ENCODE peak calls at places on chromosomes 16 and 17, in five cellular contexts. L is foreskin keratinocyte, Y is thoracic aorta, E is IMR-90, V is psoas muscle. Q is an unnamed sample. For H3K4me1, the result is how much of the 10 kb centered on the place peaks cover.

GRCh38 chr16:11342021-11342855 is 3.0 kb upstream of the RMI2 start:
- DNase-seq in L (peak), Y (no peak), E (no peak), V (no peak), Q (no peak)

GRCh38 chr17:71740866-71741265 is 380.0 kb upstream of the SOX9 start:
- DNase-seq in L (no peak), Y (no peak), E (no peak), V (no peak), Q (no peak)

GRCh38 chr17:77999413-78000173 is 41.1 kb downstream of the TNRC6C start:
- DNase-seq in L (no peak), Y (no peak), E (peak), V (no peak), Q (no peak)

GRCh38 chr17:4342535-4342934 is 23.9 kb downstream of the UBE2G1 start:
- DNase-seq in L (no peak), Y (no peak), E (no peak), V (no peak), Q (no peak)

GRCh38 chr17:38728290-38728831 is 1.8 kb upstream of the CISD3 start:
- DNase-seq in L (no peak), Y (no peak), E (no peak), V (no peak), Q (peak)

GRCh38 chr16:50631249-50631984 is 49.7 kb downstream of the SNX20 start:
- DNase-seq in L (no peak), Y (no peak), E (no peak), V (no peak), Q (no peak)

GRCh38 chr16:68644303-68644702 is 807 bp upstream of the CDH3 start:
- DNase-seq in L (no peak), Y (no peak), E (no peak), V (no peak), Q (no peak)

GRCh38 chr16:12024429-12024828 is 47.9 kb downstream of the SNX29 start:
- DNase-seq in L (no peak), Y (no peak), E (no peak), V (no peak), Q (no peak)

GRCh38 chr17:29003289-29003688 is 2.5 kb downstream of the SEZ6 start:
- DNase-seq in L (no peak), Y (no peak), E (no peak), V (no peak), Q (no peak)

GRCh38 chr17:44005865-44006580 is 1.6 kb downstream of the NAGS start:
- DNase-seq in L (no peak), Y (no peak), E (no peak), V (peak), Q (peak)

GRCh38 chr17:608911-609882 is 105.4 kb downstream of the VPS53 start:
- DNase-seq in L (no peak), Y (no peak), E (peak), V (no peak), Q (no peak)

GRCh38 chr16:81708459-81709368 is 70.4 kb upstream of the PLCG2 start:
- DNase-seq in L (no peak), Y (no peak), E (no peak), V (no peak), Q (no peak)

GRCh38 chr16:53529529-53529928 is 26.5 kb upstream of the AKTIP start:
- DNase-seq in L (no peak), Y (no peak), E (no peak), V (no peak), Q (no peak)

GRCh38 chr16:46947900-46948547 is 25.4 kb downstream of the DNAJA2 start:
- DNase-seq in L (no peak), Y (no peak), E (peak), V (no peak), Q (peak)

GRCh38 chr17:62763891-62764600 is 44.1 kb downstream of the MARCHF10 start:
- DNase-seq in L (no peak), Y (no peak), E (no peak), V (no peak), Q (no peak)

GRCh38 chr17:927611-928461 is 51.7 kb downstream of the NXN start:
- DNase-seq in L (peak), Y (no peak), E (peak), V (no peak), Q (no peak)

GRCh38 chr16:71456801-71457200 is 5.2 kb downstream of the ZNF23 start:
- DNase-seq in L (no peak), Y (no peak), E (no peak), V (no peak), Q (no peak)

GRCh38 chr16:159136-159849 is 6.5 kb upstream of the HBM start:
- DNase-seq in L (no peak), Y (no peak), E (no peak), V (no peak), Q (no peak)

GRCh38 chr17:13016881-13017622 is 775 bp downstream of the ELAC2 start:
- DNase-seq in L (no peak), Y (no peak), E (peak), V (no peak), Q (no peak)

GRCh38 chr17:40705567-40705966 is 2.0 kb upstream of the KRT24 start:
- DNase-seq in L (no peak), Y (no peak), E (no peak), V (no peak), Q (no peak)

GRCh38 chr17:73027130-73027741 is 65.3 kb downstream of the SLC39A11 start:
- DNase-seq in L (no peak), Y (no peak), E (peak), V (no peak), Q (no peak)

GRCh38 chr17:72438783-72439182 is 318.0 kb downstream of the SOX9 start:
- DNase-seq in L (no peak), Y (no peak), E (no peak), V (no peak), Q (no peak)

GRCh38 chr16:70380205-70380918 is 33.7 kb downstream of the DDX19A start:
- DNase-seq in L (peak), Y (no peak), E (peak), V (peak), Q (peak)

GRCh38 chr17:51015145-51015558 is 105.5 kb downstream of the SPAG9 start:
- DNase-seq in L (no peak), Y (no peak), E (peak), V (no peak), Q (no peak)

GRCh38 chr16:66168777-66169176 is 197.7 kb upstream of the CDH5 start:
- DNase-seq in L (no peak), Y (no peak), E (no peak), V (no peak), Q (no peak)

GRCh38 chr17:3923466-3924190 is 7.4 kb upstream of the P2RX1 start:
- DNase-seq in L (no peak), Y (no peak), E (no peak), V (no peak), Q (no peak)

GRCh38 chr17:13759936-13760335 is 158.2 kb upstream of the HS3ST3A1 start:
- DNase-seq in L (no peak), Y (no peak), E (no peak), V (no peak), Q (no peak)

GRCh38 chr17:77107506-77108433 is 33.0 kb upstream of the SEC14L1 start:
- DNase-seq in L (no peak), Y (no peak), E (peak), V (no peak), Q (no peak)

GRCh38 chr17:75698659-75699058 is 22.6 kb upstream of the ITGB4 start:
- DNase-seq in L (no peak), Y (no peak), E (no peak), V (no peak), Q (no peak)

GRCh38 chr17:45228985-45229517 is 7.4 kb downstream of the FMNL1 start:
- DNase-seq in L (peak), Y (peak), E (peak), V (peak), Q (peak)

GRCh38 chr17:45231481-45232116 is 9.9 kb downstream of the FMNL1 start:
- DNase-seq in L (no peak), Y (no peak), E (no peak), V (no peak), Q (no peak)

GRCh38 chr17:45229681-45230409 is 8.2 kb downstream of the FMNL1 start:
- DNase-seq in L (no peak), Y (no peak), E (no peak), V (peak), Q (no peak)

GRCh38 chr17:45230787-45231480 is 9.2 kb downstream of the FMNL1 start:
- DNase-seq in L (no peak), Y (no peak), E (peak), V (peak), Q (no peak)

GRCh38 chr17:45230410-45230786 is 8.7 kb downstream of the FMNL1 start:
- DNase-seq in L (no peak), Y (no peak), E (no peak), V (no peak), Q (no peak)
- H3K4me1 ChIP-seq in L (under half), Y (under half), E (under half), V (under half), Q (half or more)

GRCh38 chr16:89295071-89295900 is 77.8 kb downstream of the ZNF778 start:
- DNase-seq in L (no peak), Y (no peak), E (no peak), V (peak), Q (no peak)
- H3K4me1 ChIP-seq in L (under half), Y (under half), E (under half), V (under half), Q (under half)

DNA sequence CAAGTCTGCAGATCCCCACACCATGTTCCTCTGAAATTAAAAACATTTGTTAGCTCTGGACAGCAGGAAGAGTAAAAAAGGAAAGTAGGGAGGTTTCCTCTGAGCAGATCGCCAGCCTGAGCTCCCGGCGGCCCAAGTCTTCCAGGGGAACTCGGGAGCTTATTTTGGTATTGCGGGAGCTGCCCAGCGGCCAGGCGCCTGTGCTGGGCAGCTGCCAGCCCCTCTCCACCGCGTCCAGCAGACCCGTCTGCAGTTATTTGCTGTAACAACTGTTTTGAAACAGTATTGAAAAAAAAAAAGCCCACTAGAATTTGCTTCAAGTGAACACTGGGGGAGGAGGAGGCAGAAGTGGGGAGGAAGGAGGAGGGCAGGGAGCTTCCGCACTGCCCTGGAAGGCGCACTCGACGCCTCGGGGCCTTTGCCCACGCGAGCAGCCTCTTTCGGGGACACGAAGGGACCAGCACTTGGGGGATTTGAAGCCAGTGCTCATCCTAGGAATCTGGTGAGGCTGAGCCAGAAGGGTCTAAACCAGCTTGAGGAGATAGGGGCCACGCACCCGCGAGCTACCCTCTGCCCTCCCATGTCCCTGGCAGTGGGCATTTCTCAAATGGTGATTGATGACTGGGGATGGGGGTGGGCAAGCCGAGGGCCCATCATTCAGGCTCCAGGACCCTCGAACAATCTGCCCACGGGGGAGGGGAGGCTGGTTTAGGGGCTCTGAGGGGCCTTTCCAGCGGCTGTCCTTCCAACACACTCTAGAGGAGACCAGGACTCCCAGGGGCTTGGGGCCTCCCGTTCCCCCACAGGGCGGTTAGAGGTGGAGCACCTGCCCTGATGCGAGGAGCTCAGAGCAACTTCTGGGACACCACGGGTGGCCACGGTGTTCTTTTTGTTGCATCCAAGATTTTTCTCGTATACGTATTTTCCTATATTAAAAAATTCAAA is 3.0 kb upstream of the BAHCC1 start:
- DNase-seq in L (no peak), Y (no peak), E (peak), V (peak), Q (no peak)
- H3K4me1 ChIP-seq in L (under half), Y (half or more), E (under half), V (under half), Q (under half)

DNA sequence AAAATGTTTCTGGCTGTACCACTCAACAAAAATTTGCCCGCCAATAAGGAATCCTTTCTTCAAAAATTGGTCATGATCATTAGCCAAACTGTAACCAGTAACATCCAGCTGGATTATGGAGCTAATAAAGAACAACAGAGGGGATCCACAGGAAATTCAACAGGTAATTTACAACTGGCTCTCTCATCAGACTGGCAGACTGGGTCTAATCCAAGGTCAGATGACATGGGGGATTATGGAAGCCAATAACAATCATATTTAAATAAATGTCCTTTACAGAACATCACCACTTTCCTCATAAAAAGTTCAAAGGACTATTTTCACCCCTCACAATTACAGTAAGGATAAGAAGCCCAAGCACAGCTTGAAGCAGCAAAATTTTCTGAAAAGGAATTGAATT is 66.4 kb downstream of the KANSL1 start:
- DNase-seq in L (no peak), Y (no peak), E (no peak), V (no peak), Q (no peak)
- H3K4me1 ChIP-seq in L (under half), Y (half or more), E (under half), V (half or more), Q (half or more)

DNA sequence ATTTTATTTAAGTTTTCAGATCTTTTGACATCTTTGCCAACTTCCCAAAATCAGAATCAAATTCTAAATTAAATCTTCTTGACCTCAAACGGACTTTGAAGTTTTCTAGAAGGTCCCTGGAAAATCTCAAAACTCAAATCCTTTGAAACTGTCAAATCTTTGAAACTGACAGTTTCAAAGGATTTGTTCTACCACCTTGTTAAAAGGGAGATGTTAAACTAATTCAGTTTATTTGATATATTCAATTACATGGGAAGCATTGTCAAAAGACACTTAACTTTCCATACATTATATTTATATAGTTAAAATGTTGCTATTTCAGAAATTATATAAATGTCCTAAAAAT is 3.4 kb upstream of the DPEP1 start:
- DNase-seq in L (no peak), Y (no peak), E (no peak), V (no peak), Q (no peak)
- H3K4me1 ChIP-seq in L (under half), Y (under half), E (under half), V (under half), Q (under half)

DNA sequence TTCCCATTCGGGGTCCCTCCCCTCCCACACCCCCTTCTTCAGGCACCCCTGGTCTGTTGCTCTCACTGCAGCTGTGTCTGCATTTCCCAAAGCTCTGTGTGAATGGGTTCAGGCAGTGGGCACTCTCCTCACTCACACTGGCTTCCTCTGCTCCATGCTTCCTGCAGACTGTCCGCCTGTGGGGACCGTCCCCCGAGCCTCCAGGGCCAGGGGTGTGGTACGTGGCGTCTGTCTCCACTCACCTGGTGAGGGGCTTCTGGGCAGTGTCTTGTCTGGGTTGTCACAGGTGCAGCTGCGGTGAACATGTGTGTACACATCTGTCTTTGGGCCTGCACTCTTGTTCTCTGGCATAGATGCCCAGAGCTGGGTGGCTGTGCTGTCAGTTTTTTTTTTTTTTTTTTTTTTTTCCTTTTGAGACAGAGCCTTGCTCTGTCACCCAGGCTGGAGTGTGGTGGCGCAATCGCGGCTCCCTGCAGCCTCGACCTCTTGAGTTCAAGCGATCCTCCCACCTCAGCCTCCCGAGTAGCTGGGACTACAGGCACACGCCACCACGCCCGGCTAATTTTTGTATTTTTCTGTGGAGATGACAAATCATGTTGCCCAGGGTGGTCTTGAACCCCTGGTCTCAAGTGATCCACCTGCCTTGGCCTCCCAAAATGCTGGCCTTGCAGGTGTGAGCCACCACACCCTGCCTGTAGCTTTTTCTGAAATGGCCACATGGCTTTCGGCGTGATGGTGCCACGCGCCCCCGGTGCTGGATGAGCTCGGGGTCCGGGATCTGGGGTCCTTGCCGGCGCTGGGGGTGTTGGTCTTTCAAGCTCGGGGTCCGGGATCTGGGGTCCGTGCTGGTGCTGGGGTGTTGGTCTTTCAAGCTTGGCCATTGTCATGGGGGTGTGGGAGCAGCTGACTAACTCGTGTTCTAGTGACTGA is 56.5 kb upstream of the ZNF750 start:
- DNase-seq in L (no peak), Y (no peak), E (no peak), V (peak), Q (no peak)
- H3K4me1 ChIP-seq in L (under half), Y (under half), E (under half), V (under half), Q (under half)

GRCh38 chr17:59757881-59758385 is 50.5 kb downstream of the VMP1 start:
- DNase-seq in L (no peak), Y (no peak), E (no peak), V (no peak), Q (no peak)
- H3K4me1 ChIP-seq in L (under half), Y (half or more), E (under half), V (under half), Q (under half)

Q was measured in naive thymus-derived CD4-positive, alpha-beta T cell.